ENCODE peak calls at places on chromosomes 3 and 15, in nine cellular contexts. T is upper lobe of right lung; C is WERI-Rb-1; Y is CD8-positive, alpha-beta memory T cell; P is left ventricle myocardium inferior; J is hepatocyte; O is HepG2; D is neuronal stem cell; E is IMR-90. Q is an unnamed sample. For H3K36me3, the result is how much of the 10 kb centered on the place peaks cover.

GRCh38 chr3:148006508-148006907 is 597.3 kb downstream of the ZIC1 start:
- DNase-seq in J (peak), D (no peak), P (no peak), O (no peak), Y (no peak), T (no peak), E (peak), C (no peak), Q (peak)

GRCh38 chr15:81223346-81223971 is 26.8 kb downstream of the IL16 start:
- DNase-seq in C (no peak), P (no peak), J (no peak), D (no peak), Y (no peak), T (no peak), E (no peak), O (no peak), Q (no peak)

GRCh38 chr3:66673305-66673704 is 172.5 kb upstream of the LRIG1 start:
- DNase-seq in T (no peak), P (no peak), C (no peak), O (no peak), Y (no peak), D (no peak), J (no peak), E (peak), Q (no peak)

GRCh38 chr15:38299216-38299615 is 46.6 kb downstream of the SPRED1 start:
- DNase-seq in O (no peak), D (no peak), E (peak), J (no peak), Y (no peak), C (no peak), P (no peak), T (no peak), Q (peak)

GRCh38 chr3:127822836-127823589 is 698 bp upstream of the MGLL start:
- DNase-seq in Y (no peak), E (peak), O (no peak), T (peak), J (peak), C (peak), D (peak), P (peak), Q (no peak)

GRCh38 chr3:124174910-124175874 is 183.3 kb upstream of the ROPN1 start:
- DNase-seq in E (no peak), P (no peak), O (no peak), J (no peak), C (no peak), D (no peak), T (no peak), Y (no peak), Q (no peak)

GRCh38 chr3:189267981-189268613 is 96.3 kb downstream of the TPRG1 start:
- DNase-seq in P (no peak), T (no peak), O (peak), E (no peak), Y (no peak), C (no peak), D (no peak), J (no peak), Q (no peak)

GRCh38 chr3:29481249-29481648 is 200.4 kb downstream of the RBMS3 start:
- DNase-seq in J (no peak), D (no peak), E (no peak), T (no peak), P (no peak), O (no peak), Y (no peak), C (no peak), Q (no peak)

GRCh38 chr3:31253782-31254181 is 278.9 kb upstream of the STT3B start:
- DNase-seq in D (no peak), E (no peak), Y (no peak), O (no peak), C (no peak), P (no peak), T (no peak), J (no peak), Q (no peak)

GRCh38 chr15:38215707-38216106 is 36.9 kb upstream of the SPRED1 start:
- DNase-seq in O (no peak), Y (no peak), C (no peak), J (no peak), D (no peak), E (no peak), P (no peak), T (no peak), Q (no peak)

GRCh38 chr3:17307482-17307881 is 422.7 kb downstream of the PLCL2 start:
- DNase-seq in C (no peak), P (no peak), T (no peak), Y (no peak), O (no peak), E (no peak), J (no peak), D (no peak), Q (no peak)

GRCh38 chr15:28026764-28027713 is 72.1 kb downstream of the OCA2 start:
- DNase-seq in D (no peak), C (no peak), P (no peak), Y (no peak), J (no peak), O (no peak), E (no peak), T (no peak), Q (no peak)

GRCh38 chr3:71361346-71361745 is 222.2 kb downstream of the FOXP1 start:
- DNase-seq in O (no peak), E (no peak), J (peak), P (no peak), C (no peak), D (no peak), Y (no peak), T (no peak), Q (no peak)

GRCh38 chr3:148309390-148310035 is 388.2 kb upstream of the AGTR1 start:
- DNase-seq in T (no peak), Y (no peak), J (peak), E (peak), C (peak), O (peak), P (no peak), D (peak), Q (no peak)

GRCh38 chr3:105553851-105554250 is 187.1 kb downstream of the ALCAM start:
- DNase-seq in E (peak), C (no peak), J (no peak), T (no peak), Y (no peak), P (no peak), D (no peak), O (no peak), Q (peak)

GRCh38 chr3:52088445-52089367 is 32.3 kb upstream of the DUSP7 start:
- DNase-seq in C (peak), Y (no peak), T (peak), E (peak), O (peak), D (peak), J (peak), P (no peak), Q (no peak)

GRCh38 chr3:58141766-58142345 is 68.9 kb downstream of the DNASE1L3 start:
- DNase-seq in P (no peak), T (no peak), O (no peak), Y (no peak), D (no peak), J (no peak), E (no peak), C (peak), Q (no peak)
- H3K36me3 ChIP-seq in P (half or more), T (half or more), O (half or more), Y (under half), D (under half), J (under half), E (half or more), C (under half), Q (half or more)

GRCh38 chr15:90790057-90790456 is 72.9 kb downstream of the BLM start:
- DNase-seq in D (no peak), T (no peak), Y (no peak), J (peak), P (no peak), C (no peak), O (no peak), E (no peak), Q (no peak)

GRCh38 chr15:90790561-90790960 is 73.4 kb downstream of the BLM start:
- DNase-seq in E (no peak), J (no peak), P (no peak), Y (no peak), O (no peak), T (no peak), C (no peak), D (no peak), Q (no peak)

GRCh38 chr15:90789496-90789895 is 72.3 kb downstream of the BLM start:
- DNase-seq in E (no peak), D (no peak), J (no peak), P (no peak), T (no peak), O (no peak), Y (no peak), C (no peak), Q (no peak)

GRCh38 chr15:90782450-90782849 is 65.3 kb downstream of the BLM start:
- DNase-seq in D (no peak), Y (no peak), P (no peak), C (no peak), T (no peak), E (no peak), O (no peak), J (no peak), Q (no peak)

DNA sequence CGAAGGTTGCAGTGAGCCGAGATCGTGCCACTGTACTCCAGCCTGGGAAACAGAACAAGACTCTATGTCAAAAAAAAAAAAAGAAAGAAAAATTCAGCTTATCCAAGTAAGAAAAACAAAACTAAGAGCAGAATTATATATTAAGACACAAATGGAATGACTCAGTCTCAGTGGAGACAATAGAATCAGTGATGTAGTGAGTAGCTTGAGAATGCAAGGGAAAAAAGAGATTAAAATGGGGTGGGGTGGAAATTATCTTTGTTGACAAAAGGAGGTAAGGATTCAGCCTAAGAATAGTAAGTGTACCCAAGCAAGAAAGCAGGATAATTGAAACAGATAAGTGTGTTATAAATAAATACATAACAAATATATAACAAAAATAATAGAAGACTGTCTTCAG is 70.7 kb downstream of the BLM start:
- DNase-seq in P (no peak), T (no peak), Y (no peak), D (no peak), C (no peak), O (no peak), E (peak), J (no peak), Q (no peak)
- H3K36me3 ChIP-seq in P (under half), T (under half), Y (under half), D (under half), C (under half), O (under half), E (under half), J (under half), Q (under half)

DNA sequence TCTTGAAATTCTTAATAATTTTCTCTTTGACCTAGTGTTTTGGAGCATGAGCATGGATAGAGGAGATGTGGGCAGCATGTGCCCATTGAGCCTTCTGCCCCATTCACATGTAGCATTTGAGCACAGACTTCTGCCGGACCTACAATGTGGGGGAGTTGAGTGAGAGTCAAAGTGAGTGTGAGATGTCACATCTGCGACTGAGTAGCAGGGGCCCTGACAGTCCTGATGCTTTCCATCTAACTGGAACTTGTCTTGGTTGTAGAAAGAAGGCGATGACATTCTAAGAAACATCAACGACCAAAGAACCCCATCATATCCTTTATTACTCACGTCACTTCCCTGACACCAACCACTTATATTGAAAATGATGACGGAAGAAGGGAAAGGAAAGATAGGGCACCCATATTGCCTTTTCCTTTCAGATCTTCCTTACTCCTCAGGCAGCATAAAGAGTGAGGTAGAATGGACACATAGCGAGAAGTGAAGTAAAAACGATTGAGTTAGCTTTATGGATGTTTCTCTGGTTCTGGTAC is 30.5 kb downstream of the SMAD3 start:
- DNase-seq in P (no peak), D (no peak), T (no peak), E (no peak), C (no peak), Y (no peak), J (no peak), O (no peak), Q (no peak)
- H3K36me3 ChIP-seq in P (under half), D (under half), T (under half), E (half or more), C (under half), Y (under half), J (under half), O (under half), Q (under half)

GRCh38 chr3:48859188-48859587 is 11.5 kb upstream of the PRKAR2A start:
- DNase-seq in D (no peak), O (no peak), T (no peak), Y (no peak), J (no peak), C (no peak), P (no peak), E (no peak), Q (no peak)

GRCh38 chr3:48858709-48859108 is 11.0 kb upstream of the PRKAR2A start:
- DNase-seq in C (no peak), J (no peak), P (no peak), Y (no peak), O (no peak), T (no peak), E (no peak), D (no peak), Q (no peak)

DNA sequence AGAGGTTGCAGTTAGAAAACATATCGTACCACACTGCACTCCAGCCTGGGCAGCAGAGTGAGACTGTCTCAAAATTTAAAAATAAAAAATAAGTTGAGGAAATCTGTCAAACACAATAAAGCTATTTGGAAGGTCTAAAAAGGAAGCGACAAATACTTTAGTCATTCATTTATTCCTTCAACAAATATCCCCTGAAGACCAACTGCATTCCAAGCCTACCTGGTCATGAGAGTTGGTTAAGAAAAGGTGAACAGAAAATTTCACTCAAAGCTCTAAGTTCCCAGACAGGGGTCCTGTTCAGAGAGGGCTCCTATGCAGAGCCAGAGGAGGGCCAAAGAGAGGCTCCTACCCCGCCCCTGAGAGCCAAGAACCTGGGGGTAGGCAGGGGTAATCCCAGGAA is 15.4 kb upstream of the PRKAR2A start:
- DNase-seq in T (no peak), E (no peak), P (no peak), C (no peak), O (no peak), J (no peak), D (no peak), Y (no peak), Q (no peak)
- H3K36me3 ChIP-seq in T (under half), E (under half), P (half or more), C (under half), O (under half), J (under half), D (under half), Y (under half), Q (under half)

DNA sequence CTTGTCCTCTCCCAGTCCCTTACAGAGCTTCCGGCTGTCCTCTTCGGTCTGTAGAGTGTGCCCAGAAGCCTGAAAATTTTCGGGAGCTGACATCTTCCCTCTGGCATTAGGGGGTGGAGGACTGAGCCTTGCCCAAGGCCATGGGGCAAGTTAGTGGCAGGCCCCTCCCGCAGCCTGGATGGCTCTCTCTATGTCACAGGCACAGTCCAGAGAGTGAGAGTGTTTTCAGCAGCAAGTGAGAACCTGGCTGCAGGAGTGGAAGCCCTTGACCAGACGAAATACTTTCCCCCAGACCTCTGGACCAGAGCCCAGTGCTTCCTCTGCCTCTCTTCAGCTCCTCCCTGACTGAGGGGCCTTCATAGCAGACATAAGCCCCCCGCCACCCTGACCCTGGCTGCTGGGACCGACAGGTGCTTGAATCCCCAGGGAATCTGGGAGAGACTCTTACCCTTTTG is 50.5 kb upstream of the SEC22A start:
- DNase-seq in P (no peak), D (no peak), E (no peak), T (no peak), Y (no peak), J (no peak), O (no peak), C (no peak), Q (no peak)
- H3K36me3 ChIP-seq in P (half or more), D (under half), E (half or more), T (under half), Y (under half), J (under half), O (under half), C (half or more), Q (under half)

DNA sequence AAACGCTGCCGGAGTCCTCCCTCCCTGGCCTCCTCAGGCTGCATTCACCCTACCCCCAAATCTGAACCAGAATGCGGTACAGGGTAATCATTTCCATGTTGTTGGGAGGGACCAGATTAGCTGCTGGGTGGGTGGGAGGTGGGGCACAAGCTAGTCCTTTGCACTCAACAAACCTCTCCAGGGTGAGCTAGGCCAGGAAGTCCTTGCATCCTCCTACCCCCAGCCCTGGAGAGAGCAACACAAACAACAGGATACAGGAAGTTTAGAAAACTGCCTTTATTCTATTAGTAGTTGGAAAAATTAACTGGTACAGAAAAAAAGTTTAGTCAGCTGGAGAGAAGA is 702 bp upstream of the GPX1 start:
- DNase-seq in P (no peak), J (no peak), O (peak), T (no peak), C (no peak), Y (no peak), E (no peak), D (no peak), Q (no peak)
- H3K36me3 ChIP-seq in P (half or more), J (under half), O (under half), T (half or more), C (half or more), Y (under half), E (under half), D (under half), Q (under half)

GRCh38 chr3:4710191-4710590 is 217.0 kb downstream of the ITPR1 start:
- DNase-seq in T (no peak), C (no peak), D (no peak), O (no peak), E (no peak), P (no peak), Y (no peak), J (no peak), Q (no peak)
- H3K36me3 ChIP-seq in T (half or more), C (under half), D (under half), O (under half), E (under half), P (half or more), Y (under half), J (under half), Q (under half)

DNA sequence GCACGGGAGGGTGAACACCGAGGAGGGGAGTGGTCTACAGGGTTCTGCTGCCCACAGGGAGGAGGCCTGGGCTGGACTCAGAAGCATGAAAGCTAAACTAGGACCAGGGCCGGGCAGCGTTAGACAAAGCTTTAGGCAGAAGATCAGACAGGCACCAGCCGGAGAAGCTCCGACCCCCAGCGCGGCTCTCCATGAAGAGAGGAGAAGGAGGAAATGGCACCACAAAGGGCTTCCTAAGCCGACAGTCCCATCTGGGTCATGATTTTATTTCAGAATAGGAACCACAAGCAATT is 61.2 kb downstream of the RUBCN start:
- DNase-seq in T (no peak), P (no peak), O (no peak), E (no peak), J (no peak), Y (no peak), D (no peak), C (no peak), Q (no peak)
- H3K36me3 ChIP-seq in T (half or more), P (half or more), O (under half), E (under half), J (under half), Y (under half), D (under half), C (under half), Q (under half)

GRCh38 chr15:40776537-40777141 is 6.9 kb downstream of the C15orf62 start:
- DNase-seq in P (no peak), Y (peak), T (peak), D (no peak), O (no peak), J (no peak), E (peak), C (no peak), Q (no peak)
- H3K36me3 ChIP-seq in P (half or more), Y (under half), T (half or more), D (under half), O (under half), J (under half), E (half or more), C (under half), Q (under half)